ENCODE peak calls at places on chromosomes 4 and X, in six cellular contexts. I is coronary artery, D is dorsolateral prefrontal cortex, S is omental fat pad, N is Caco-2, T is H9. E is an unnamed sample.

GRCh38 chrX:139423186-139423585 is 107.4 kb upstream of the F9 start:
- DNase-seq in D (no peak), I (no peak), T (no peak), S (no peak), N (no peak), E (no peak)

GRCh38 chr4:180949825-180950224 is 1293.4 kb upstream of the TENM3 start:
- DNase-seq in N (no peak), S (no peak), D (no peak), T (no peak), I (no peak), E (no peak)

GRCh38 chr4:151173751-151174325 is 74.4 kb downstream of the RPS3A start:
- DNase-seq in D (no peak), I (no peak), T (no peak), S (no peak), N (no peak), E (no peak)

GRCh38 chrX:140151316-140151715 is 186.0 kb upstream of the CXorf66 start:
- DNase-seq in D (no peak), S (no peak), I (no peak), N (no peak), T (no peak), E (no peak)

GRCh38 chrX:65127804-65128203 is 151.6 kb upstream of the ZC4H2 start:
- DNase-seq in N (no peak), T (no peak), D (no peak), S (no peak), I (no peak), E (no peak)

GRCh38 chr4:138217567-138217966 is 24.6 kb downstream of the SLC7A11 start:
- DNase-seq in I (no peak), N (no peak), D (peak; percentile 29), S (no peak), T (peak; percentile 42), E (no peak)

GRCh38 chrX:45668686-45669443 is 468.2 kb upstream of the DIPK2B start:
- DNase-seq in T (no peak), N (no peak), S (no peak), D (no peak), I (no peak), E (no peak)

GRCh38 chr4:94357624-94358023 is 15.0 kb upstream of the HPGDS start:
- DNase-seq in T (no peak), N (no peak), D (no peak), I (no peak), S (no peak), E (no peak)

GRCh38 chr4:6041794-6042193 is 23.6 kb upstream of the C4orf50 start:
- DNase-seq in N (no peak), T (no peak), S (no peak), D (no peak), I (no peak), E (no peak)

GRCh38 chr4:136812100-136812880 is 720.0 kb downstream of the PCDH18 start:
- DNase-seq in I (no peak), N (no peak), S (no peak), T (no peak), D (no peak), E (no peak)

GRCh38 chr4:112119358-112119783 is 25.9 kb upstream of the FAM241A start:
- DNase-seq in D (no peak), S (no peak), T (no peak), I (no peak), N (no peak), E (no peak)

GRCh38 chr4:56424697-56425514 is 10.5 kb downstream of the PPAT start:
- DNase-seq in S (no peak), N (no peak), I (no peak), T (no peak), D (no peak), E (no peak)

GRCh38 chr4:75099321-75099720 is 166.4 kb downstream of the PARM1 start:
- DNase-seq in D (no peak), T (no peak), S (no peak), N (no peak), I (no peak), E (no peak)

GRCh38 chr4:1570291-1571164 is 113.6 kb downstream of the FAM53A start:
- DNase-seq in S (no peak), N (no peak), I (no peak), T (no peak), D (no peak), E (no peak)

GRCh38 chr4:108982359-108982758 is 219.5 kb upstream of the ETNPPL start:
- DNase-seq in T (no peak), I (no peak), D (no peak), S (no peak), N (no peak), E (no peak)

GRCh38 chrX:12013220-12013619 is 125.1 kb upstream of the FRMPD4 start:
- DNase-seq in N (no peak), S (no peak), D (no peak), T (no peak), I (no peak), E (no peak)

GRCh38 chrX:72079607-72080006 is 52.1 kb downstream of the RTL5 start:
- DNase-seq in T (no peak), D (no peak), I (no peak), N (no peak), S (no peak), E (no peak)

GRCh38 chr4:169975837-169976796 is 50.1 kb downstream of the MFAP3L start:
- DNase-seq in N (peak; percentile 76), T (no peak), D (no peak), I (no peak), S (no peak), E (no peak)

DNA sequence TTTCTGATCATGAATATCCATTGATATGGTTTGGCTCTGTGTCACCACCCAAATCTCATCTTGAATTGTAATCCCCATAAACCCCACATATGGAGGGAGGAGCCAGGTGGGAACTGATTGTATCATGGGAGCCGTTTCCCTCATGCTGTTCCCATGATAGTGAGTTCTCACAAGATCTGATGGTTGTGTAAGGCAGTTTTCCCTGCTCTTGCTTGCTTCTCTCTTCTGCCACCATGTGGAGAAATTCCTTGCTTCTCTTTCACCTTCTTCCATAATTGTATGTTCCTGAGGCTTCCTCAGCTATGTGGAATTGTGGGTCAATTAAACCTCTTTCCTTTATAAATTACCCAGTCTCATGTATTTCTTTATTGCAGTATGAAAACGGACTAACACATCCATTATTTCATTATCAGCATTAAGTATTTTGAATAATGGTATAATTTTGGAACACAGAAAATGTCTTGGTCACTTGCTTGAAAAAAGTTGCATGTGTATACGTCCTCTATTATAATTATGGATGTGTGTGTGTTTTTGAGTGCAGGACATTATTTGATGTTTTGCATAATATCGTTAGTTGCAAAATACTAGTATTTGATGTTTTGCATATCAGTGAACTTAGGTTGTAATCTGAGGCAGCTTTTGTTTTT is 334.6 kb downstream of the PCDH10 start:
- DNase-seq in I (no peak), S (no peak), D (no peak), N (peak; percentile 31), T (no peak), E (no peak)
- TF ChIP-seq CTCF in I (no peak), S (no peak), D (peak; percentile 58), N (peak; percentile 48), T (peak; percentile 72), E (peak; percentile 62)

GRCh38 chr4:3532714-3533336 is 603 bp upstream of the LRPAP1 start:
- DNase-seq in T (peak; percentile 59), I (no peak), D (no peak), S (no peak), N (no peak), E (no peak)

GRCh38 chr4:3530663-3531254 is 1.5 kb downstream of the LRPAP1 start:
- DNase-seq in T (peak; percentile 25), S (no peak), D (no peak), N (no peak), I (no peak), E (no peak)

GRCh38 chr4:3531306-3531886 is 826 bp downstream of the LRPAP1 start:
- DNase-seq in S (no peak), I (no peak), D (no peak), N (no peak), T (peak; percentile 20), E (no peak)

GRCh38 chr4:3533421-3533820 is 1.2 kb upstream of the LRPAP1 start:
- DNase-seq in D (no peak), S (no peak), T (no peak), I (no peak), N (no peak), E (no peak)

GRCh38 chr4:3531887-3532713 is at the start of gene LRPAP1:
- DNase-seq in T (peak; percentile 96), N (peak; percentile 84), I (peak; percentile 95), D (peak; percentile 89), S (peak; percentile 82), E (peak; percentile 95)
- TF ChIP-seq CTCF in T (no peak), N (no peak), I (no peak), D (no peak), S (no peak), E (no peak)

GRCh38 chrX:19517965-19518364 is 2.7 kb upstream of the MAP3K15 start:
- DNase-seq in T (no peak), I (no peak), N (no peak), S (no peak), D (no peak), E (no peak)

GRCh38 chrX:19514791-19515614 is at the start of gene MAP3K15:
- DNase-seq in I (no peak), T (peak; percentile 50), N (no peak), D (no peak), S (no peak), E (peak; percentile 24)

GRCh38 chrX:19512961-19513360 is 2.3 kb downstream of the MAP3K15 start:
- DNase-seq in D (no peak), N (no peak), T (no peak), I (no peak), S (no peak), E (no peak)

GRCh38 chrX:19513383-19513782 is 1.9 kb downstream of the MAP3K15 start:
- DNase-seq in I (no peak), T (no peak), D (no peak), N (peak; percentile 34), S (no peak), E (no peak)

GRCh38 chrX:19515615-19516105 is 352 bp upstream of the MAP3K15 start:
- DNase-seq in T (no peak), I (no peak), N (no peak), D (no peak), S (no peak), E (no peak)
- TF ChIP-seq CTCF in T (no peak), I (no peak), N (peak; percentile 29), D (no peak), S (no peak), E (peak; percentile 57)

DNA sequence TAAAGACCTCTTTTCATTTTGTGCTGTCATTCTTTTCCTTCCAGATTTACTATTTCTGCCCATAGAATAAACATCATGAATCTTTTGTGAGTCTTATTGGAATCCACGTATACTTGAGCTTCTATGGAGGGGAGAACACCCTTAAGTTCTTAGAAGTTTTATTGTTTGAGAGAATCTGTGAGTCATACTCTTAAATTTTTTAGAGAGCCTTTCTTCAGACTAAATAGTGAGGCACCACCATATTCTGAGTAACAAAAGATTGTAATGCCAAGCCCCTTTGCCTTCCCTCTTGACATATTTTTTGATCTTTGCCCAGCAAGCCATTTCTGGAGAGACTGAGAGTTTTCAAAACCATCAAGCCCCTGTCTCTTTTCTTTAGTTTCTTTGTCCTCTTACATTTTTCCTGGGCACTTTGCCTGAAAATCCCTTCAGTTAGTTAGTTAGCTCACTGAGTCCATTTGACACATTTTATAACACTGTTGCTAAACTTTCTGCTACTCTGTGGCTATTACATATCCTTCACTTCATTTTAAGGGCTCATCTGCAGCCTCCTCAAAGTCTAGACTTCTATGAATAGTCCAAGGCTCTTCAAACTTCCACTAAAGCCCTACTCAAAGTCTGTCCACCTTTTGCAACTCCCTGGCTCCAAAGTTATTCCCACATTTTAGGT is 65.3 kb upstream of the NDUFC1 start:
- DNase-seq in D (no peak), I (no peak), T (no peak), N (no peak), S (no peak), E (no peak)
- TF ChIP-seq CTCF in D (no peak), I (no peak), T (no peak), N (no peak), S (no peak), E (no peak)